ENCODE peak calls at places on chromosomes 2 and 18, in five cellular contexts. C is NB4, R is HCT116, X is GM12878, V is heart left ventricle. K is an unnamed sample.

GRCh38 chr2:48600204-48600813 is 17.3 kb upstream of the GTF2A1L start:
- DNase-seq in X (no peak), C (peak), R (no peak), V (no peak), K (peak)

GRCh38 chr2:19178175-19178574 is 180.2 kb downstream of the OSR1 start:
- DNase-seq in R (no peak), V (no peak), C (no peak), X (no peak), K (no peak)

GRCh38 chr2:59947917-59948534 is 605.4 kb downstream of the BCL11A start:
- DNase-seq in X (no peak), C (no peak), V (no peak), R (no peak), K (no peak)

GRCh38 chr2:1713156-1713838 is 31.0 kb downstream of the PXDN start:
- DNase-seq in R (no peak), C (no peak), V (no peak), X (no peak), K (no peak)

GRCh38 chr18:8718401-8718913 is 13.1 kb downstream of the MTCL1 start:
- DNase-seq in X (no peak), R (no peak), C (no peak), V (no peak), K (no peak)

GRCh38 chr18:75343389-75343788 is 84.1 kb downstream of the SMIM21 start:
- DNase-seq in X (no peak), R (no peak), C (no peak), V (no peak), K (no peak)

GRCh38 chr2:17195016-17195415 is 323.2 kb downstream of the RAD51AP2 start:
- DNase-seq in X (no peak), R (no peak), V (no peak), C (no peak), K (no peak)

GRCh38 chr2:3633982-3634630 is 23.9 kb upstream of the ALLC start:
- DNase-seq in V (no peak), R (no peak), C (no peak), X (no peak), K (no peak)

GRCh38 chr2:101667823-101668222 is 29.7 kb upstream of the MAP4K4 start:
- DNase-seq in C (no peak), R (no peak), X (no peak), V (no peak), K (no peak)

GRCh38 chr2:118509319-118510016 is 338.0 kb downstream of the EN1 start:
- DNase-seq in V (no peak), X (no peak), R (no peak), C (no peak), K (no peak)

GRCh38 chr2:16207151-16207550 is 266.8 kb downstream of the MYCN start:
- DNase-seq in X (no peak), V (no peak), C (no peak), R (no peak), K (no peak)

GRCh38 chr2:128411431-128411830 is 92.8 kb upstream of the HS6ST1 start:
- DNase-seq in R (no peak), X (no peak), V (no peak), C (no peak), K (no peak)

GRCh38 chr18:70335892-70336726 is 47.3 kb downstream of the SOCS6 start:
- DNase-seq in X (no peak), R (no peak), V (no peak), C (no peak), K (no peak)

GRCh38 chr2:229660391-229660790 is 54.0 kb downstream of the DNER start:
- DNase-seq in R (no peak), V (no peak), C (no peak), X (no peak), K (no peak)

GRCh38 chr2:207061181-207061580 is 104.6 kb downstream of the KLF7 start:
- DNase-seq in X (no peak), V (no peak), C (no peak), R (no peak), K (no peak)

GRCh38 chr2:113136828-113137775 is 9.7 kb downstream of the IL1RN start:
- DNase-seq in V (no peak), C (peak), X (no peak), R (no peak), K (peak)

GRCh38 chr2:120920438-120920814 is 184.8 kb downstream of the GLI2 start:
- DNase-seq in X (no peak), C (no peak), V (no peak), R (no peak), K (no peak)

GRCh38 chr18:61336766-61337165 is 3.5 kb downstream of the CDH20 start:
- DNase-seq in V (no peak), X (no peak), C (no peak), R (no peak), K (no peak)

GRCh38 chr2:105418527-105418926 is 19.7 kb upstream of the FHL2 start:
- DNase-seq in R (no peak), X (no peak), C (no peak), V (no peak), K (peak)

GRCh38 chr18:63258749-63259580 is 60.6 kb downstream of the BCL2 start:
- DNase-seq in X (no peak), V (no peak), R (no peak), C (no peak), K (no peak)

GRCh38 chr2:159807183-159808037 is 9.4 kb upstream of the CD302 start:
- DNase-seq in V (peak), X (no peak), R (peak), C (peak), K (peak)

DNA sequence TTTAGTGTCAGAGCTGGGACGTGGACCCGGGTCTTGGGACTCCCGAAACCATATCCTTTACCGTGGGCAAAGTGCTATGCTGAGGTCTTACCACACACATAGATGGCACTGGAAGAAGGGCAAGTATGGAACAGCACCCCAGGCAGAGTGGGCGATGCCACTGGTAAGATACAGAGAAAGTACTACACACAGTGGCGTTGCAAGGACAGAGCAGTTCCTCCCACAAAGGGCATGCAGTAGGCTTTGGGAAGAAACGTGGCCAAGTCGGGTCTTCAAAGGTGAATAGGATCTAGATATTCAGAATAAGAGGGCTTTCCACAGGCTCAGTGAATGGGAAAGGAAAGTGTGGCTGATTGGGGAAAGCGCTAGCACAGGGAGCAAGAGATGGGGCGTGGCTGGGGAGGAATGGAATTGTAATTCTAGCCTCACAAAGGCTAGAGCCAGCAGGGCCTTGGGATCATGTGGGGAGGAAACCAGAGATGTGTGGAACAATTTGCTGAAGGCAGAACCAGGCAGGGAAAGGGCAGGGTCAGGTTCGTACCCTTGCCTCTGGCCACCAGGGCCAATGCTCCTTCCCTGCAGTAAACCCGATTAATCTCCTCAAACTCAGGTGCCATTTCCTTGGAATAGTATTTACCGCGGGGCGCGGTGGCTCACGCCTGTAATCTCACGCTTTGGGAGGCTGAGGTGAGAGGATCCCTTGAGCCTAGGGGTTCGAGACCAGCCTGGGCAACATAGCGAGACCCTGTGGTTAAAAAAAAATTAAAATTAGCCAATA is 36.0 kb downstream of the PCBP1 start:
- DNase-seq in V (peak), R (no peak), C (no peak), X (no peak), K (peak)
- TF ChIP-seq POLR2A in V (no peak), R (peak), C (no peak), X (no peak), K (no peak)

GRCh38 chr18:50969448-50969847 is 1.6 kb downstream of the ELAC1 start:
- DNase-seq in V (no peak), X (no peak), C (no peak), R (no peak), K (peak)
- TF ChIP-seq POLR2A in V (no peak), X (no peak), C (no peak), R (no peak), K (no peak)

GRCh38 chr2:233501198-233502076 is 65.1 kb downstream of the USP40 start:
- DNase-seq in V (no peak), R (no peak), X (no peak), C (no peak), K (no peak)

GRCh38 chr2:233503481-233503880 is 63.1 kb downstream of the USP40 start:
- DNase-seq in V (no peak), R (no peak), X (no peak), C (no peak), K (no peak)

GRCh38 chr2:233499928-233500327 is 66.7 kb downstream of the USP40 start:
- DNase-seq in R (no peak), C (no peak), X (no peak), V (no peak), K (no peak)

GRCh38 chr2:233498126-233498525 is 68.5 kb downstream of the USP40 start:
- DNase-seq in C (peak), V (no peak), R (no peak), X (no peak), K (no peak)

DNA sequence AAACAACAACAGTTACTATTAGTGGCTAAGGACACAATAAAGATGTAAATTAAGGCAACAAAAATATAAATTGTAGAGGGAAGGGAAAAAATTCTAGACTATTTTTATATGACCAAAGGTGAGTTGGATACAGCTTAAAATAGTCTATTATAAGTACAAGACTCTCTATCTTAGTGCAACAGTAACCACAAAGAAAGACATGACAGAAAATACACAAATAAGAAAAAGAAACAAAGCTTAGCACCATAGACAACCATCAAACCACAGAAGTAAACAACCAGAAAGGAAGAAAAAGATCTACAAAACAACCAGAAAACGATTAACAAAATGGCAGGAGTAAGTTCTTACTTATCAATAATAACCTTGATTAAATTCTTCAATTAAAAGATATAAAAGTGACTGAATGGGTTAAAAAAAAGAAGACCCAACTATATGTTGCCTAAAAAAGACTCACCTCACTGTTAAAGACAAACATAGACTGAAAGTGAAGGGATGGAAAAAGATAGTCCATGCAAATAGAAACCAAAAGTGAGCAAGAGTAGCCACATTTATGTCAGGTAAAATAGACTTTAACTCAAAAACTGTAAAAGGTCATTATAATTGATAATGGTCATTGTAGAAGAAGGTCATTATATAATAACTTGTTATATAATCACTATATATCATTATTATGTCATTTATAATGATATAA is 62.5 kb downstream of the USP40 start:
- DNase-seq in R (no peak), C (no peak), X (no peak), V (no peak), K (no peak)
- TF ChIP-seq POLR2A in R (no peak), C (no peak), X (no peak), V (no peak), K (no peak)

GRCh38 chr2:231394201-231395141 is 1.0 kb upstream of the B3GNT7 start:
- DNase-seq in R (no peak), X (peak), V (no peak), C (peak), K (no peak)
- TF ChIP-seq POLR2A in R (no peak), X (peak), V (no peak), C (no peak), K (no peak)

DNA sequence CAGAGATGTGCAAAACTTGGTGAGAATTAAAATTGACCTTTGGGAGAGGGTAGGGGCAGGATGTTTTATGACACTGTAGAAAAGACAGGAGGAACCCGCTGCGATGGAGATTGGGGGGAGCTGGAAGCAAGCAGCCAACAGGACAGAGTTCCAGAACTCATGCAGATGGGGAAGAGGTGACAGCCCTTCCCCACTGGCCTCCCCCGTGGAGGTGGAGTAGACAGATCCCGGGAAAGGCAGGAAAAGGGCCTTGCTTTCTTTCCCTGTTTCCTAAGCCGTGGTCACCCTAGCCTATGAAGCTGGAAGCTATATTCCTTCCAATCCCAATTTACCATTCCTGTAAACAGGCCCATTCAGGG is 39.1 kb downstream of the ANO7 start:
- DNase-seq in C (no peak), X (no peak), R (no peak), V (no peak), K (no peak)
- TF ChIP-seq POLR2A in C (no peak), X (no peak), R (no peak), V (no peak), K (no peak)

DNA sequence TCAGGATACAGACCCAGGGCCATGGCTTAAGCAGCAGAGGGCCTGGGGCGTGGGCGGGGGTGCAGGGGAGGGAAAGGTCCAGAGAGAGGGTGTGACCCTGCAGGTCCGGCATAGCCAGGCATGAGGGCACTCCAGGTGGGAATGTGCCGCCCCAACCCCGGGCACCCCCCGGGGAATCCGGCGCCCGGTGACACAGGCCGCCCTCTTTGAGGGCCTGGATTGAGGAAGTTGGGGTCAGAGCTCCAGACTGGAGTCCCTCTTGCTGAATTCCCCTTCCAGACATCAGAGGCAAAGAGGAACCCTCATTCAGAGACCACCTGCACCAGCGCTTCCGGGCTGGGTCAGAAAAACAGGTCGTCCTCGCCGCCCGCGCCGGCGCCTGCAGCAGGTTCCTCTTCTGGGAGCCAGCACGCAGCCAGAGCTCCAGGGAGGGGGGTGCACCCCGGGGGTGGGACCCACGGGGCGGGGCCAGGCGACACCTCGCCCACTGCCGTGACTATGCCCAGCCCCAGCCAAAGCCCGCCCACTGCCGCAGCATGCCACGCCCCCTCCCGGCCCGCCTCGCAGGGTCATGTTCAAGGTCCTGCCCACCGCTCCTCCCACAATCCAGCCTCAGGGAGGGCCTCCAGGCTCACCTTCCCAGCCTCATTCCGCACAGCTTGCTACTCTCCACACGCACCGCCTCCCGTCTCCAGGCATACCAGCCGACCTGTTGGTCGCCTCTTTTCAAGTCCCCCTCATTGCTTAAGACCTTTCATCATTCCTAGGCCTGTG is 98.3 kb upstream of the ID2 start:
- DNase-seq in R (peak), C (peak), X (peak), V (peak), K (peak)
- TF ChIP-seq POLR2A in R (peak), C (no peak), X (peak), V (no peak), K (peak)

GRCh38 chr2:73494031-73494430 is 108.4 kb downstream of the ALMS1 start:
- DNase-seq in C (no peak), X (no peak), R (peak), V (no peak), K (no peak)
- TF ChIP-seq POLR2A in C (no peak), X (no peak), R (no peak), V (no peak), K (no peak)

GRCh38 chr2:74441690-74442482 is at the start of gene RTKN:
- DNase-seq in X (no peak), C (no peak), R (peak), V (peak), K (no peak)
- TF ChIP-seq POLR2A in X (no peak), C (no peak), R (no peak), V (no peak), K (no peak)

GRCh38 chr2:112053917-112054846 is 887 bp upstream of the TMEM87B start:
- DNase-seq in C (peak), X (peak), V (peak), R (peak), K (peak)

GRCh38 chr2:112059671-112060070 is 4.6 kb downstream of the TMEM87B start:
- DNase-seq in V (no peak), X (no peak), C (no peak), R (no peak), K (no peak)

GRCh38 chr2:112055833-112056625 is 960 bp downstream of the TMEM87B start:
- DNase-seq in R (no peak), C (peak), V (peak), X (no peak), K (peak)

GRCh38 chr2:112056626-112056987 is 1.5 kb downstream of the TMEM87B start:
- DNase-seq in X (no peak), C (no peak), V (no peak), R (no peak), K (no peak)

DNA sequence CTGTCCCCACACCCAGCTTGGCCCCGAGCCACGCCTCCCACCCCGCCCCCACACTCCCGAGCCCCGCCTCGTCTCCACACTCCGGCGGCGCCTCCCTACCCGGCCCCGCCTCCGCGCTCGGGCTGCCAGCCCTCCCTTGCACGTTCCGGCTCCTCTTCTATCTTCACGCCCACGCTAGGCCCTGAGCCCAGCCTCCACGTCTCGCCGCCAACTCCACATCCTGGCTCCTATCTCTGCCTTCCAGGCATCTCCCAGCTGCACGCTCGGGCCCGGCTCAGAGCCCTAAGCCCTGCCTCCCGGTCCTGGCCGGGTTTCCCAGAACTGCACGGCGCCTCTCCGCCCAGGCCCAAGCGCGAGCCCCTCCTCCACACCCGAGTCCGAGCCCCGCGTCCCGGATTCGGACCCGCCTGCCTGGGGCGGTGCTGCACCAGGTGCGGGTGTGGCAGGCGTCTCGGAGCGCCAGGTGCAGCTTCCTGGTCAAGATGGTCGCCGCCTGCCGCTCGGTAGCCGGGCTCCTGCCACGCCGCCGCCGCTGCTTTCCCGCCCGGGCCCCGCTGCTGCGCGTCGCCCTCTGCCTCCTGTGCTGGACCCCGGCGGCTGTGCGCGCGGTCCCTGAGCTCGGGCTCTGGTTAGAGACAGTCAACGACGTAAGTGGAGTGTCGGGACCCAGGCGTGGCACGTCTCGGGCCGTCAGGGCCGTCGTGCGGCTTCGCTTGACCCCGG is at the start of gene TMEM87B:
- DNase-seq in R (peak), X (peak), C (peak), V (peak), K (peak)
- TF ChIP-seq POLR2A in R (no peak), X (peak), C (peak), V (peak), K (peak)

K was measured in erythroblast.